ENCODE peak calls at places on chromosomes 3 and 15, in eight cellular contexts. H, X, B, P, F, G, N and J are unnamed samples.

GRCh38 chr3:103614719-103615118 is 1179.9 kb downstream of the ZPLD1 start:
- DNase-seq in H (no peak), X (no peak), B (no peak), P (no peak), F (peak), G (no peak), N (no peak), J (no peak)

GRCh38 chr3:69410301-69410700 is 24.4 kb upstream of the FRMD4B start:
- DNase-seq in H (peak), X (peak), B (peak), P (peak), F (peak), G (peak), N (peak), J (peak)

GRCh38 chr3:196501316-196502064 is 2.1 kb downstream of the RNF168 start:
- DNase-seq in H (no peak), X (no peak), B (no peak), P (no peak), F (no peak), G (no peak), N (no peak), J (peak)

GRCh38 chr3:154389861-154390260 is 40.1 kb downstream of the GPR149 start:
- DNase-seq in H (no peak), X (no peak), B (no peak), P (no peak), F (no peak), G (no peak), N (no peak), J (no peak)

GRCh38 chr3:172076212-172076611 is 36.8 kb downstream of the FNDC3B start:
- DNase-seq in H (no peak), X (no peak), B (no peak), P (no peak), F (peak), G (no peak), N (no peak), J (no peak)

GRCh38 chr15:76185716-76186115 is 125.6 kb downstream of the ETFA start:
- DNase-seq in H (no peak), X (peak), B (peak), P (peak), F (peak), G (no peak), N (peak), J (peak)

GRCh38 chr3:142276780-142277179 is 51.4 kb upstream of the GK5 start:
- DNase-seq in H (no peak), X (no peak), B (no peak), P (no peak), F (no peak), G (peak), N (no peak), J (no peak)

GRCh38 chr3:69880069-69880640 is 119.4 kb upstream of the SAMMSON start:
- DNase-seq in H (no peak), X (no peak), B (no peak), P (no peak), F (no peak), G (no peak), N (no peak), J (no peak)

GRCh38 chr3:96863129-96863740 is 48.8 kb downstream of the EPHA6 start:
- DNase-seq in H (no peak), X (peak), B (peak), P (no peak), F (peak), G (no peak), N (peak), J (peak)

GRCh38 chr3:141625506-141625905 is 112.6 kb upstream of the RNF7 start:
- DNase-seq in H (no peak), X (no peak), B (no peak), P (no peak), F (no peak), G (no peak), N (no peak), J (no peak)

GRCh38 chr3:30471076-30471475 is 135.3 kb upstream of the TGFBR2 start:
- DNase-seq in H (no peak), X (no peak), B (no peak), P (no peak), F (no peak), G (no peak), N (no peak), J (no peak)

GRCh38 chr15:91304794-91305193 is 204.7 kb downstream of the SV2B start:
- DNase-seq in H (no peak), X (no peak), B (no peak), P (no peak), F (no peak), G (no peak), N (no peak), J (no peak)

GRCh38 chr3:70775257-70775656 is 462.8 kb upstream of the MDFIC2 start:
- DNase-seq in H (no peak), X (no peak), B (no peak), P (no peak), F (no peak), G (no peak), N (no peak), J (no peak)

GRCh38 chr3:15318661-15319060 is 13.7 kb downstream of the SH3BP5 start:
- DNase-seq in H (no peak), X (no peak), B (no peak), P (no peak), F (no peak), G (no peak), N (no peak), J (no peak)

GRCh38 chr3:72634128-72634527 is 214.1 kb downstream of the SHQ1 start:
- DNase-seq in H (no peak), X (no peak), B (no peak), P (no peak), F (no peak), G (no peak), N (no peak), J (no peak)

GRCh38 chr3:181694805-181695660 is 16.7 kb upstream of the SOX2 start:
- DNase-seq in H (no peak), X (no peak), B (no peak), P (no peak), F (no peak), G (peak), N (no peak), J (peak)

GRCh38 chr3:149571381-149571780 is 86.4 kb downstream of the WWTR1 start:
- DNase-seq in H (no peak), X (no peak), B (no peak), P (no peak), F (no peak), G (no peak), N (no peak), J (no peak)

GRCh38 chr3:34567266-34567665 is 768.8 kb downstream of the PDCD6IP start:
- DNase-seq in H (no peak), X (no peak), B (no peak), P (no peak), F (no peak), G (no peak), N (no peak), J (no peak)

GRCh38 chr3:61571516-61572336 is 10.4 kb downstream of the PTPRG start:
- DNase-seq in H (no peak), X (no peak), B (no peak), P (peak), F (no peak), G (peak), N (no peak), J (no peak)

GRCh38 chr15:25715536-25716413 is 147.4 kb downstream of the ATP10A start:
- DNase-seq in H (no peak), X (no peak), B (no peak), P (no peak), F (no peak), G (no peak), N (no peak), J (no peak)

GRCh38 chr3:55721716-55722484 is 234.8 kb upstream of the WNT5A start:
- DNase-seq in H (no peak), X (peak), B (no peak), P (no peak), F (no peak), G (peak), N (no peak), J (peak)

GRCh38 chr15:74040115-74040850 is 42.1 kb downstream of the GOLGA6A start:
- DNase-seq in H (no peak), X (no peak), B (no peak), P (peak), F (no peak), G (peak), N (no peak), J (no peak)

GRCh38 chr3:6182909-6183308 is 678.0 kb upstream of the GRM7 start:
- DNase-seq in H (no peak), X (no peak), B (no peak), P (no peak), F (no peak), G (no peak), N (no peak), J (no peak)

GRCh38 chr15:40032125-40032839 is 6.7 kb downstream of the SRP14 start:
- DNase-seq in H (no peak), X (no peak), B (no peak), P (no peak), F (no peak), G (no peak), N (no peak), J (peak)

GRCh38 chr3:197406266-197406665 is 107.9 kb upstream of the DLG1 start:
- DNase-seq in H (no peak), X (no peak), B (no peak), P (peak), F (no peak), G (peak), N (no peak), J (no peak)

GRCh38 chr3:113211370-113212154 is at the start of gene BOC:
- DNase-seq in H (no peak), X (no peak), B (peak), P (no peak), F (peak), G (peak), N (no peak), J (peak)

GRCh38 chr3:193030276-193030675 is 112.6 kb upstream of the MB21D2 start:
- DNase-seq in H (no peak), X (no peak), B (peak), P (no peak), F (peak), G (no peak), N (no peak), J (no peak)

GRCh38 chr3:124995460-124995994 is 60.3 kb downstream of the HEG1 start:
- DNase-seq in H (no peak), X (peak), B (peak), P (no peak), F (peak), G (peak), N (peak), J (no peak)